ENCODE peak calls at places on chromosome 12, in four cellular contexts. M is foreskin keratinocyte, L is transverse colon, D is neuronal stem cell. S is an unnamed sample.

GRCh38 chr12:30485230-30485890 is 210.3 kb downstream of the IPO8 start:
- DNase-seq in D (no peak), L (no peak), M (no peak), S (no peak)

GRCh38 chr12:59873136-59873535 is 277.3 kb downstream of the SLC16A7 start:
- DNase-seq in D (no peak), M (peak; percentile 55), L (no peak), S (no peak)

GRCh38 chr12:31362115-31362758 is 36.3 kb upstream of the SINHCAF start:
- DNase-seq in L (peak; percentile 58), D (peak; percentile 33), M (peak; percentile 34), S (no peak)

GRCh38 chr12:31206038-31206670 is 119.8 kb downstream of the SINHCAF start:
- DNase-seq in M (peak; percentile 97), L (no peak), D (no peak), S (no peak)

GRCh38 chr12:44317651-44318126 is 481.8 kb downstream of the TMEM117 start:
- DNase-seq in L (no peak), D (peak; percentile 9), M (no peak), S (no peak)

GRCh38 chr12:65943388-65944137 is 119.3 kb downstream of the HMGA2 start:
- DNase-seq in L (no peak), M (no peak), D (no peak), S (no peak)

GRCh38 chr12:52005903-52006703 is 643 bp upstream of the TAMALIN start:
- DNase-seq in D (no peak), M (no peak), L (peak; percentile 75), S (no peak)

GRCh38 chr12:53071591-53072551 is 7.3 kb downstream of the SPRYD3 start:
- DNase-seq in L (peak; percentile 60), M (no peak), D (no peak), S (no peak)

GRCh38 chr12:97568336-97569180 is 106.0 kb downstream of the RMST start:
- DNase-seq in M (peak; percentile 98), L (no peak), D (no peak), S (no peak)